ENCODE peak calls at places on chromosomes 1 and 21, in six cellular contexts. One of them, this sample, is unnamed. For H3K36me3, the result is how much of the 10 kb centered on the place peaks cover.

GRCh38 chr1:219000606-219001005 is 173.1 kb upstream of the LYPLAL1 start:
- DNase-seq in HCT116: no peak
- DNase-seq in fibroblast of lung: no peak
- DNase-seq in neural progenitor cell: no peak
- DNase-seq in IMR-90: peak
- DNase-seq in GM12878: no peak
- DNase-seq in this sample: no peak

GRCh38 chr1:22131875-22132486 is 10.9 kb downstream of the WNT4 start:
- DNase-seq in HCT116: peak
- DNase-seq in fibroblast of lung: no peak
- DNase-seq in neural progenitor cell: peak
- DNase-seq in IMR-90: no peak
- DNase-seq in GM12878: no peak
- DNase-seq in this sample: peak

GRCh38 chr1:34013958-34014737 is 150.3 kb downstream of the HMGB4 start:
- DNase-seq in HCT116: peak
- DNase-seq in fibroblast of lung: no peak
- DNase-seq in neural progenitor cell: peak
- DNase-seq in IMR-90: no peak
- DNase-seq in GM12878: no peak
- DNase-seq in this sample: peak

GRCh38 chr1:188904201-188904600 is 1573.5 kb downstream of the BRINP3 start:
- DNase-seq in HCT116: no peak
- DNase-seq in fibroblast of lung: no peak
- DNase-seq in neural progenitor cell: no peak
- DNase-seq in IMR-90: peak
- DNase-seq in GM12878: no peak
- DNase-seq in this sample: peak

GRCh38 chr1:17633654-17634053 is 94.2 kb downstream of the ARHGEF10L start:
- DNase-seq in HCT116: no peak
- DNase-seq in fibroblast of lung: peak
- DNase-seq in neural progenitor cell: no peak
- DNase-seq in IMR-90: peak
- DNase-seq in GM12878: no peak
- DNase-seq in this sample: no peak

GRCh38 chr21:45331521-45332257 is 44.0 kb upstream of the POFUT2 start:
- DNase-seq in HCT116: no peak
- DNase-seq in fibroblast of lung: no peak
- DNase-seq in neural progenitor cell: peak
- DNase-seq in IMR-90: no peak
- DNase-seq in GM12878: no peak
- DNase-seq in this sample: peak

GRCh38 chr21:17711896-17712295 is 99.2 kb upstream of the BTG3 start:
- DNase-seq in HCT116: no peak
- DNase-seq in fibroblast of lung: no peak
- DNase-seq in neural progenitor cell: no peak
- DNase-seq in IMR-90: no peak
- DNase-seq in GM12878: no peak
- DNase-seq in this sample: no peak

GRCh38 chr21:17467392-17467791 is 45.5 kb upstream of the CXADR start:
- DNase-seq in HCT116: no peak
- DNase-seq in fibroblast of lung: peak
- DNase-seq in neural progenitor cell: no peak
- DNase-seq in IMR-90: no peak
- DNase-seq in GM12878: no peak
- DNase-seq in this sample: no peak

GRCh38 chr1:75539230-75540116 is 71.4 kb downstream of the SLC44A5 start:
- DNase-seq in HCT116: no peak
- DNase-seq in fibroblast of lung: no peak
- DNase-seq in neural progenitor cell: no peak
- DNase-seq in IMR-90: no peak
- DNase-seq in GM12878: no peak
- DNase-seq in this sample: no peak

GRCh38 chr1:198700396-198700795 is 61.6 kb downstream of the PTPRC start:
- DNase-seq in HCT116: no peak
- DNase-seq in fibroblast of lung: no peak
- DNase-seq in neural progenitor cell: no peak
- DNase-seq in IMR-90: no peak
- DNase-seq in GM12878: no peak
- DNase-seq in this sample: no peak

GRCh38 chr1:54982739-54983138 is 2.3 kb downstream of the TMEM61 start:
- DNase-seq in HCT116: peak
- DNase-seq in fibroblast of lung: no peak
- DNase-seq in neural progenitor cell: no peak
- DNase-seq in IMR-90: no peak
- DNase-seq in GM12878: no peak
- DNase-seq in this sample: peak

GRCh38 chr1:29649375-29650040 is 413.2 kb downstream of the PTPRU start:
- DNase-seq in HCT116: no peak
- DNase-seq in fibroblast of lung: no peak
- DNase-seq in neural progenitor cell: no peak
- DNase-seq in IMR-90: no peak
- DNase-seq in GM12878: no peak
- DNase-seq in this sample: peak

GRCh38 chr21:46551636-46552241 is 53.1 kb downstream of the S100B start:
- DNase-seq in HCT116: no peak
- DNase-seq in fibroblast of lung: no peak
- DNase-seq in neural progenitor cell: no peak
- DNase-seq in IMR-90: no peak
- DNase-seq in GM12878: no peak
- DNase-seq in this sample: peak

GRCh38 chr21:43299441-43300277 is 127.3 kb downstream of the SIK1 start:
- DNase-seq in HCT116: no peak
- DNase-seq in fibroblast of lung: no peak
- DNase-seq in neural progenitor cell: no peak
- DNase-seq in IMR-90: no peak
- DNase-seq in GM12878: no peak
- DNase-seq in this sample: no peak

GRCh38 chr1:190179817-190180216 is 297.8 kb downstream of the BRINP3 start:
- DNase-seq in HCT116: no peak
- DNase-seq in fibroblast of lung: peak
- DNase-seq in neural progenitor cell: no peak
- DNase-seq in IMR-90: peak
- DNase-seq in GM12878: no peak
- DNase-seq in this sample: no peak

GRCh38 chr1:58815069-58815679 is 31.3 kb upstream of the JUN start:
- DNase-seq in HCT116: peak
- DNase-seq in fibroblast of lung: peak
- DNase-seq in neural progenitor cell: peak
- DNase-seq in IMR-90: peak
- DNase-seq in GM12878: peak
- DNase-seq in this sample: peak

GRCh38 chr1:48916121-48917069 is 139.7 kb upstream of the BEND5 start:
- DNase-seq in HCT116: peak
- DNase-seq in fibroblast of lung: peak
- DNase-seq in neural progenitor cell: peak
- DNase-seq in IMR-90: peak
- DNase-seq in GM12878: no peak
- DNase-seq in this sample: peak

GRCh38 chr1:107949467-107950253 is 15.3 kb downstream of the VAV3 start:
- DNase-seq in HCT116: no peak
- DNase-seq in fibroblast of lung: no peak
- DNase-seq in neural progenitor cell: no peak
- DNase-seq in IMR-90: no peak
- DNase-seq in GM12878: peak
- DNase-seq in this sample: no peak

DNA sequence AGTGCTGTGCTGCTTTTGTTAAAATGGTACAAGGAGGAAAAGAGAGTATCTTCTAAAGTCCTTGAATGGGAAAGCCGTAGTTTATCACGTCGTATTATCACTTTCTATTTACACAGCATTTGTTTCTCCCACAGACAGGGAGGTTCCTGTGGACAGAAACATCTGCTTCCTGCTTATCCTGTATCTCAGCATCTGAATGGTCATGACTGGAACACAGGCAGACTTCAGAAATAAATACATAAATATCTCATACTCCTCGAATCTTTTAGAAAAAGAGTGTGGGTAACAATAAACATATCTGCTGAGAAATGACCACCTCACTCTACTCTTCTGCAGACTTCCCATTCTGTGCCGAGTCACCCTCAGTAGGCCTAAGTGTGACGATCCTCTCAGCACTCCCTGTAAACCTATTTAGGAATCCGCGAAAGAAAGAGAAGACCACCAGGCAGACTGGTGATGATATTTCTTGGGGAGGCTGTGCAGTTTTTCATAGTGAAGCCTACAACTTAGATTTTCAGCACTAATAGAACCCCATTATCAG is 393.5 kb downstream of the SMYD3 start:
- DNase-seq in HCT116: no peak
- DNase-seq in fibroblast of lung: no peak
- DNase-seq in neural progenitor cell: no peak
- DNase-seq in IMR-90: peak
- DNase-seq in GM12878: no peak
- DNase-seq in this sample: no peak
- H3K9ac ChIP-seq in HCT116: no peak
- H3K9ac ChIP-seq in fibroblast of lung: no peak
- H3K9ac ChIP-seq in neural progenitor cell: no peak
- H3K9ac ChIP-seq in IMR-90: no peak
- H3K9ac ChIP-seq in GM12878: no peak
- H3K9ac ChIP-seq in this sample: no peak

GRCh38 chr1:200275816-200276453 is 133.9 kb downstream of the ZNF281 start:
- DNase-seq in HCT116: no peak
- DNase-seq in fibroblast of lung: no peak
- DNase-seq in neural progenitor cell: no peak
- DNase-seq in IMR-90: no peak
- DNase-seq in GM12878: no peak
- DNase-seq in this sample: no peak

GRCh38 chr1:200275415-200275814 is 134.4 kb downstream of the ZNF281 start:
- DNase-seq in HCT116: no peak
- DNase-seq in fibroblast of lung: no peak
- DNase-seq in neural progenitor cell: no peak
- DNase-seq in IMR-90: no peak
- DNase-seq in GM12878: no peak
- DNase-seq in this sample: peak

GRCh38 chr1:200282497-200283122 is 127.2 kb downstream of the ZNF281 start:
- DNase-seq in HCT116: no peak
- DNase-seq in fibroblast of lung: no peak
- DNase-seq in neural progenitor cell: no peak
- DNase-seq in IMR-90: no peak
- DNase-seq in GM12878: no peak
- DNase-seq in this sample: no peak

GRCh38 chr1:200281451-200281850 is 128.4 kb downstream of the ZNF281 start:
- DNase-seq in HCT116: no peak
- DNase-seq in fibroblast of lung: no peak
- DNase-seq in neural progenitor cell: no peak
- DNase-seq in IMR-90: no peak
- DNase-seq in GM12878: no peak
- DNase-seq in this sample: no peak

DNA sequence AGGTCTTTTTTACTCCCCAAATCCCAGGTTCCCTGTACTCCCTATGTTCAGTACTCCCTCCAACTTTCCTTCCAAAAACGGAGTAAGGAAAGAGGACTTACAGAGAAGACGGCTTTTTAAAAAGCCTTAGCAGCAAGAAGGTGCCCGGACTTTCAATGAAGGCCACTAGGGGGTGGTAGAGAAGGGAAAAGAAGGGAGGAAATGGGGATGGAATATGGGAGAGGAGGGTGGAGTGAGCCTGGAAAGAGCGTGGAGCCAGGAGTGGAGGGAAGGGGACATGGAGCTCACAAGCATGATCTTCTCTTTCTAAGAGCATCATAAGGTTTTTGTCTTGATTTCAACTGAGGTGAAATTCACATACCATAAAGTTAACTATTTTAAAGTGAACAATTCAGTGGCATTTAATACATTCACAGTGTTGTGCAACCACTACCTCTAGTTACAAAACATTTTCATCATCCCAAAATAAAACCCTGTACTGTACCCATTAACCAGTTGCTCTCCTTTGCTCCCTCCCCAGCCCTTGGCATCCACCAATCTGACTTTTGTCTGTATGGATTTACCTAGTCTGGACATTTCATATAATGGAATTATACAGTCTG is 129.9 kb downstream of the ZNF281 start:
- DNase-seq in HCT116: peak
- DNase-seq in fibroblast of lung: peak
- DNase-seq in neural progenitor cell: peak
- DNase-seq in IMR-90: peak
- DNase-seq in GM12878: no peak
- DNase-seq in this sample: peak
- TF ChIP-seq CTCF in HCT116: peak
- TF ChIP-seq CTCF in fibroblast of lung: peak
- TF ChIP-seq CTCF in neural progenitor cell: peak
- TF ChIP-seq CTCF in IMR-90: peak
- TF ChIP-seq CTCF in GM12878: peak
- TF ChIP-seq CTCF in this sample: peak

GRCh38 chr1:206495493-206496046 is 11.8 kb upstream of the RASSF5 start:
- DNase-seq in HCT116: no peak
- DNase-seq in fibroblast of lung: peak
- DNase-seq in neural progenitor cell: no peak
- DNase-seq in IMR-90: no peak
- DNase-seq in GM12878: no peak
- DNase-seq in this sample: no peak
- H3K36me3 ChIP-seq in HCT116: under half
- H3K36me3 ChIP-seq in fibroblast of lung: under half
- H3K36me3 ChIP-seq in neural progenitor cell: under half
- H3K36me3 ChIP-seq in IMR-90: under half
- H3K36me3 ChIP-seq in GM12878: under half
- H3K36me3 ChIP-seq in this sample: under half

GRCh38 chr1:166906647-166907046 is 30.6 kb upstream of the TADA1 start:
- DNase-seq in HCT116: no peak
- DNase-seq in fibroblast of lung: no peak
- DNase-seq in neural progenitor cell: no peak
- DNase-seq in IMR-90: no peak
- DNase-seq in GM12878: no peak
- DNase-seq in this sample: no peak
- H3K9ac ChIP-seq in HCT116: no peak
- H3K9ac ChIP-seq in fibroblast of lung: no peak
- H3K9ac ChIP-seq in neural progenitor cell: no peak
- H3K9ac ChIP-seq in IMR-90: no peak
- H3K9ac ChIP-seq in GM12878: no peak
- H3K9ac ChIP-seq in this sample: no peak

GRCh38 chr1:13728104-13728503 is 28.1 kb downstream of the PRDM2 start:
- DNase-seq in HCT116: no peak
- DNase-seq in fibroblast of lung: no peak
- DNase-seq in neural progenitor cell: no peak
- DNase-seq in IMR-90: no peak
- DNase-seq in GM12878: no peak
- DNase-seq in this sample: no peak
- TF ChIP-seq CTCF in HCT116: no peak
- TF ChIP-seq CTCF in fibroblast of lung: no peak
- TF ChIP-seq CTCF in neural progenitor cell: no peak
- TF ChIP-seq CTCF in IMR-90: no peak
- TF ChIP-seq CTCF in GM12878: no peak
- TF ChIP-seq CTCF in this sample: no peak

GRCh38 chr1:237492359-237492758 is 398.4 kb downstream of the ZP4 start:
- DNase-seq in HCT116: no peak
- DNase-seq in fibroblast of lung: no peak
- DNase-seq in neural progenitor cell: peak
- DNase-seq in IMR-90: no peak
- DNase-seq in GM12878: no peak
- DNase-seq in this sample: peak
- H3K36me3 ChIP-seq in HCT116: under half
- H3K36me3 ChIP-seq in fibroblast of lung: under half
- H3K36me3 ChIP-seq in neural progenitor cell: under half
- H3K36me3 ChIP-seq in IMR-90: under half
- H3K36me3 ChIP-seq in GM12878: under half
- H3K36me3 ChIP-seq in this sample: under half